ENCODE peak calls at places on chromosomes 11 and 22, in four cellular contexts. One of them, this sample, is unnamed.

GRCh38 chr11:123357990-123358827 is 71.9 kb upstream of the GRAMD1B start:
- DNase-seq in IMR-90: peak; percentile 2
- DNase-seq in left lung: no peak
- DNase-seq in endodermal cell: peak; percentile 72
- DNase-seq in this sample: peak; percentile 76

GRCh38 chr11:117387992-117388765 is 60.5 kb downstream of the CEP164 start:
- DNase-seq in endodermal cell: no peak
- DNase-seq in left lung: no peak
- DNase-seq in IMR-90: peak; percentile 77
- DNase-seq in this sample: no peak

GRCh38 chr22:49536571-49537131 is 291.0 kb downstream of the BRD1 start:
- DNase-seq in endodermal cell: peak; percentile 94
- DNase-seq in IMR-90: no peak
- DNase-seq in left lung: peak; percentile 11
- DNase-seq in this sample: peak; percentile 45

GRCh38 chr22:36156515-36157419 is 3.8 kb downstream of the APOL3 start:
- DNase-seq in endodermal cell: peak; percentile 74
- DNase-seq in IMR-90: peak; percentile 77
- DNase-seq in left lung: peak; percentile 84
- DNase-seq in this sample: peak; percentile 93

GRCh38 chr11:129508163-129508562 is 132.5 kb downstream of the BARX2 start:
- DNase-seq in endodermal cell: no peak
- DNase-seq in IMR-90: no peak
- DNase-seq in left lung: no peak
- DNase-seq in this sample: no peak

GRCh38 chr11:103396237-103396636 is 287.0 kb downstream of the DYNC2H1 start:
- DNase-seq in left lung: no peak
- DNase-seq in IMR-90: peak; percentile 80
- DNase-seq in endodermal cell: no peak
- DNase-seq in this sample: no peak

GRCh38 chr22:27270818-27271510 is 530.6 kb downstream of the MN1 start:
- DNase-seq in IMR-90: no peak
- DNase-seq in endodermal cell: no peak
- DNase-seq in left lung: no peak
- DNase-seq in this sample: no peak

GRCh38 chr11:76385903-76386302 is 4.8 kb downstream of the GVQW3 start:
- DNase-seq in left lung: no peak
- DNase-seq in IMR-90: peak; percentile 20
- DNase-seq in endodermal cell: no peak
- DNase-seq in this sample: no peak

GRCh38 chr11:17571431-17572358 is 24.6 kb downstream of the OTOG start:
- DNase-seq in left lung: no peak
- DNase-seq in IMR-90: no peak
- DNase-seq in endodermal cell: peak; percentile 36
- DNase-seq in this sample: peak; percentile 45

GRCh38 chr11:60502221-60502775 is 9.7 kb downstream of the MS4A12 start:
- DNase-seq in IMR-90: no peak
- DNase-seq in left lung: no peak
- DNase-seq in endodermal cell: no peak
- DNase-seq in this sample: no peak

GRCh38 chr11:104668797-104669463 is 229.3 kb downstream of the CASP12 start:
- DNase-seq in IMR-90: peak; percentile 94
- DNase-seq in endodermal cell: no peak
- DNase-seq in left lung: no peak
- DNase-seq in this sample: no peak

GRCh38 chr11:93740031-93740801 is 1.1 kb downstream of the TAF1D start:
- DNase-seq in IMR-90: peak; percentile 56
- DNase-seq in endodermal cell: peak; percentile 68
- DNase-seq in left lung: peak; percentile 35
- DNase-seq in this sample: no peak

GRCh38 chr22:21457023-21457787 is 10.0 kb upstream of the TMEM191C start:
- DNase-seq in IMR-90: peak; percentile 71
- DNase-seq in left lung: no peak
- DNase-seq in endodermal cell: peak; percentile 50
- DNase-seq in this sample: peak; percentile 42

GRCh38 chr22:22355233-22355834 is 110.7 kb downstream of the VPREB1 start:
- DNase-seq in IMR-90: no peak
- DNase-seq in left lung: no peak
- DNase-seq in endodermal cell: no peak
- DNase-seq in this sample: no peak

GRCh38 chr11:11380340-11380739 is 27.3 kb upstream of the CSNK2A3 start:
- DNase-seq in endodermal cell: no peak
- DNase-seq in left lung: no peak
- DNase-seq in IMR-90: no peak
- DNase-seq in this sample: no peak

GRCh38 chr11:134261626-134262488 is 8.5 kb downstream of the ACAD8 start:
- DNase-seq in left lung: no peak
- DNase-seq in IMR-90: no peak
- DNase-seq in endodermal cell: peak; percentile 83
- DNase-seq in this sample: no peak

GRCh38 chr22:44179196-44179988 is 1.3 kb upstream of the PARVG start:
- DNase-seq in endodermal cell: no peak
- DNase-seq in IMR-90: no peak
- DNase-seq in left lung: no peak
- DNase-seq in this sample: no peak

GRCh38 chr11:113014731-113015455 is 53.7 kb downstream of the NCAM1 start:
- DNase-seq in endodermal cell: peak; percentile 51
- DNase-seq in IMR-90: no peak
- DNase-seq in left lung: no peak
- DNase-seq in this sample: no peak

GRCh38 chr11:34148504-34149165 is 43.2 kb downstream of the NAT10 start:
- DNase-seq in left lung: no peak
- DNase-seq in IMR-90: no peak
- DNase-seq in endodermal cell: no peak
- DNase-seq in this sample: peak; percentile 63

GRCh38 chr11:6307879-6308278 is 12.4 kb downstream of the CAVIN3 start:
- DNase-seq in left lung: no peak
- DNase-seq in IMR-90: peak; percentile 77
- DNase-seq in endodermal cell: no peak
- DNase-seq in this sample: no peak

GRCh38 chr11:11329062-11329806 is 23.8 kb downstream of the CSNK2A3 start:
- DNase-seq in endodermal cell: no peak
- DNase-seq in left lung: no peak
- DNase-seq in IMR-90: no peak
- DNase-seq in this sample: no peak

GRCh38 chr11:100949443-100949842 is 180.2 kb downstream of the PGR start:
- DNase-seq in endodermal cell: no peak
- DNase-seq in IMR-90: no peak
- DNase-seq in left lung: no peak
- DNase-seq in this sample: no peak

GRCh38 chr11:129750343-129751292 is 65.0 kb upstream of the TMEM45B start:
- DNase-seq in endodermal cell: peak; percentile 90
- DNase-seq in IMR-90: peak; percentile 67
- DNase-seq in left lung: peak; percentile 77
- DNase-seq in this sample: peak; percentile 88

GRCh38 chr11:113048820-113049555 is 87.8 kb downstream of the NCAM1 start:
- DNase-seq in endodermal cell: no peak
- DNase-seq in left lung: no peak
- DNase-seq in IMR-90: no peak
- DNase-seq in this sample: no peak

GRCh38 chr22:43317252-43317651 is 25.9 kb downstream of the SCUBE1 start:
- DNase-seq in endodermal cell: no peak
- DNase-seq in left lung: no peak
- DNase-seq in IMR-90: no peak
- DNase-seq in this sample: no peak

GRCh38 chr22:17230239-17230638 is 11.0 kb upstream of the ADA2 start:
- DNase-seq in IMR-90: no peak
- DNase-seq in endodermal cell: no peak
- DNase-seq in left lung: no peak
- DNase-seq in this sample: peak; percentile 24

GRCh38 chr11:77067776-77068460 is 1.1 kb downstream of the CAPN5 start:
- DNase-seq in left lung: no peak
- DNase-seq in IMR-90: no peak
- DNase-seq in endodermal cell: peak; percentile 49
- DNase-seq in this sample: peak; percentile 34

GRCh38 chr11:17898782-17899181 is 114.1 kb downstream of the SERGEF start:
- DNase-seq in IMR-90: no peak
- DNase-seq in left lung: no peak
- DNase-seq in endodermal cell: peak; percentile 79
- DNase-seq in this sample: no peak

GRCh38 chr11:23711981-23712380 is 784.9 kb upstream of the LUZP2 start:
- DNase-seq in endodermal cell: no peak
- DNase-seq in IMR-90: no peak
- DNase-seq in left lung: no peak
- DNase-seq in this sample: no peak

GRCh38 chr22:32202539-32203180 is 2.2 kb downstream of the RFPL2 start:
- DNase-seq in IMR-90: peak; percentile 22
- DNase-seq in left lung: peak; percentile 66
- DNase-seq in endodermal cell: peak; percentile 85
- DNase-seq in this sample: no peak

GRCh38 chr22:20866716-20867115 is 7.9 kb downstream of the SNAP29 start:
- DNase-seq in left lung: no peak
- DNase-seq in IMR-90: peak; percentile 28
- DNase-seq in endodermal cell: no peak
- DNase-seq in this sample: no peak

GRCh38 chr11:62600367-62601113 is 1.1 kb downstream of the MTA2 start:
- DNase-seq in IMR-90: no peak
- DNase-seq in left lung: no peak
- DNase-seq in endodermal cell: peak; percentile 46
- DNase-seq in this sample: no peak
- H3K27ac ChIP-seq in IMR-90: peak overlapping the region; percentile 97
- H3K27ac ChIP-seq in left lung: peak overlapping the region; percentile 97
- H3K27ac ChIP-seq in endodermal cell: peak overlapping the region; percentile 83
- H3K27ac ChIP-seq in this sample: peak overlapping the region; percentile 93

DNA sequence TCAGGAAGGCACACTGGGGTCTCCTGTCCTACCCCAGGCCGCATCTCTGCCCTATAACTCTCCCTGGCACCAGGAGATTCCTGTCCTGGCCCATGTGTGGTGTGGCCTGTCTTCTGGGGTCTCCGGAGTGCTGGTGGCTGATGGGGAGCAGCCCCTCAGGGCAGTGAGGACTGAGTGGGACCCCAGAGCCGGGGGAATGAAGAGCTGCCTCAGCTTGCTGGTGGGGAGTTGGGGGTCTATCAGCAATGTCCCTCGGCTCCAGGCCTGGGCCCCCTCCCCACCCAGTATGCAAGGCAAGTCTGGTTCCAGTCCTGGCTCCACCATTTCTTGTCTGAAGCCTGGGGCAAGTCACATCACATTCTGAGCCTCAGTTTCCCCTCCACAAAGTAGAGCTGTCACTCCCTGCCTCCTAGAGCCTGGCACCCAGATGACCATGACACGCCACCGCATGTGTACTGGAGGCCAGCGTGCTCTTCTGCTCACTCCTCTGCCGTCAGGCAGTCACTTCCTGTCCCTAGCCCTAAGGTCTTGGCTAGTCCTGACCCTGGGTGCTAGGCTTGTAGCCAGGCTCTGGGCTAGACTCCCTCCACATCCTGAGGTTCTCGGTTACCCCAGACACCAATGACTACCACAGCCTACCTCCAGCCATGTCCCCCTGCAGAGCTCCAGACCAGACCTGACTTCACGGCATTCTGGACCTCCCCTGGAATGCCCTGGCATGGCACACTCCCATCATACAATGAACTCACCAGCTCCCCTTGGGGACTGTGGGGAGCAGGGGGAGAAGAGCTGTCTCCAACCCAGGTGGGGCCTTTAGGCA is 12.8 kb downstream of the ARAP1 start:
- DNase-seq in endodermal cell: no peak
- DNase-seq in IMR-90: no peak
- DNase-seq in left lung: peak; percentile 72
- DNase-seq in this sample: peak; percentile 66
- H3K4me3 ChIP-seq in endodermal cell: no peak overlapping the region
- H3K4me3 ChIP-seq in IMR-90: no peak overlapping the region
- H3K4me3 ChIP-seq in left lung: no peak overlapping the region
- H3K4me3 ChIP-seq in this sample: no peak overlapping the region

DNA sequence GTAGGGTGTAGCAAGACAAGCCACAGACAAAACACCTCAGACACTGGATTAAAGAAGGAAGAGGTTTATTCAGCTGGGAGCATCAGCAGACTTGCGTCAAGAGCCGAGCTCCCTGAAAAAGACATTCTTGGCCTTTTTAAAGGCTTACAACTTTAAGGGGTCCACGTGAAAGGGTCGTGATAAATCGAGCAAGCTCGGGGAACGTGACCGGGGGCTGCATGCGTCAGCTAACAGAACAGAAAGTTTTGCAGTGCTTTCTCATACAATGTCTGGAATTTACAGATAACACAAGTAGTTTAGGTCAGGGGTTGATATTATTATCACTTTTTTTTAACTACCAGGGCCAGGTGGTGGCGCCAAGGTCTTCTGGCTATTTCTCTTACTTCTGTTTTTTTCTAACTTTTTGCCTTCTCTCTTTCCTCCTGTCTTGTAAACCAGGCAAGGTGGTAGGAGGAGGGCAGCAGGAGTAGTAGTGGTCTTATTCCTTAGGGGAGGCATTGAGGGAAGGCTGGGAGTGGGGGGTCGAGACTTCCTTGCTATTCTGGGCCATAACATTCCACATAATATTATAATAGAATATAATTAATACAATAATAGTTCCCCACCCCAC is 631 bp upstream of the ALDH3B1 start:
- DNase-seq in endodermal cell: no peak
- DNase-seq in left lung: peak; percentile 52
- DNase-seq in IMR-90: peak; percentile 53
- DNase-seq in this sample: peak; percentile 56
- TF ChIP-seq CTCF in endodermal cell: peak; percentile 45
- TF ChIP-seq CTCF in left lung: peak; percentile 12
- TF ChIP-seq CTCF in IMR-90: peak; percentile 42
- TF ChIP-seq CTCF in this sample: peak; percentile 10

DNA sequence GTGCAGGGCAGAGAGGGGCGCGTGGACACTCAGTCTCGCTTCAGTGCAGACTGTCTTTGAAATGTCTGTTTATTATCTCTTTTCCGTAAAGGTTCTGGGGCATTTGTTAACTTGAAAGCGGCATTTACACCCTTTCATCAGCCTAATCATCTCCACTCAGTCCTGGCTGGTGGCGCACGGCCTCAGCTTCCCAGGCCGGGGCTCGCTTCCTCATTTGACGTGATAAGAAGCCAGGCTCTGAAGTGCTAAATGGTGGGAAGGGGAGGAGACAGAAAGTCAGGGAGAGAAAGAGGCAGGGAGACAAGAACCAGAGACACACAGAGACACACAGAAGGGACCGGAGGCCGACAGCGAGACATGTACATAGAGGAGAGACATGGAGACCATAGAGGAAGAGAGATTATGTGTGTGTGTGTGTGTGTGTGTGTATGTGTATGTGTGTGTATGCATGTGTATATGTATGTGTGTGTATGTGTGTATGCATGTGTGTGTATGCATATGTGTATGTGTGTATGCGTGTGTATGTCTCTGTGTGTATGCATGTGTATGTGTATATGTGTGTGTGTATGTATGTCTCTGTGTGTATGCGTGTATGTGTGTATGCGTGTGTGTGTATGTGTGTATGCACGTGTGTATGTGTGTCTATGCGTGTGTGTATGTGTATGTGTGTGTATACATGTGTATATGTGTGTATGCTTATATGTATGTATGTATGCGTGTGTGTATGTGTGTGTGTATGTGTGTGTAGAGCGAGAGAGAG is 101.5 kb downstream of the ST3GAL4 start:
- DNase-seq in IMR-90: no peak
- DNase-seq in endodermal cell: no peak
- DNase-seq in left lung: no peak
- DNase-seq in this sample: no peak
- H3K27ac ChIP-seq in IMR-90: no peak overlapping the region
- H3K27ac ChIP-seq in endodermal cell: no peak overlapping the region
- H3K27ac ChIP-seq in left lung: no peak overlapping the region
- H3K27ac ChIP-seq in this sample: no peak overlapping the region

This sample was measured in kidney.